ENCODE peak calls at places on chromosomes 6 and 20, in nine cellular contexts. J, L, X, G, Q, O, D, M and I are unnamed samples. For H3K4me1, the result is how much of the 10 kb centered on the place peaks cover.

GRCh38 chr6:131756039-131756438 is 45.2 kb upstream of the CTAGE9 start:
- DNase-seq in X (no peak), M (no peak), G (no peak), J (no peak), O (no peak), L (no peak), D (no peak), Q (no peak), I (no peak)

GRCh38 chr6:73484438-73484837 is 22.9 kb downstream of the MTO1 start:
- DNase-seq in L (no peak), X (no peak), G (no peak), M (no peak), O (no peak), Q (no peak), J (no peak), D (no peak), I (no peak)

GRCh38 chr6:20953019-20953418 is 418.8 kb downstream of the CDKAL1 start:
- DNase-seq in M (no peak), O (no peak), L (no peak), D (no peak), Q (no peak), G (no peak), X (no peak), J (no peak), I (no peak)

GRCh38 chr6:25753079-25753478 is 1.5 kb upstream of the SLC17A4 start:
- DNase-seq in O (no peak), Q (no peak), M (no peak), G (no peak), D (no peak), X (peak), J (no peak), L (no peak), I (no peak)

GRCh38 chr20:47540443-47541354 is 39.0 kb downstream of the NCOA3 start:
- DNase-seq in M (no peak), D (no peak), O (no peak), Q (no peak), J (no peak), X (no peak), L (no peak), G (no peak), I (no peak)

GRCh38 chr6:41714556-41715273 is 20.7 kb downstream of the TFEB start:
- DNase-seq in O (no peak), Q (no peak), X (no peak), G (no peak), J (no peak), L (no peak), M (no peak), D (no peak), I (peak)

GRCh38 chr6:150492941-150493340 is 106.7 kb upstream of the PLEKHG1 start:
- DNase-seq in M (no peak), X (no peak), L (peak), G (no peak), D (no peak), J (no peak), O (no peak), Q (no peak), I (no peak)

GRCh38 chr6:91667596-91667995 is 1080.7 kb upstream of the MAP3K7 start:
- DNase-seq in O (no peak), M (no peak), L (no peak), G (no peak), Q (no peak), J (no peak), X (no peak), D (no peak), I (no peak)

GRCh38 chr6:106906227-106906626 is 68.3 kb downstream of the CD24 start:
- DNase-seq in D (no peak), X (no peak), O (no peak), J (no peak), Q (no peak), G (no peak), M (no peak), L (no peak), I (no peak)

GRCh38 chr6:33746036-33746600 is 587 bp downstream of the IP6K3 start:
- DNase-seq in L (no peak), J (no peak), D (no peak), G (no peak), X (no peak), Q (no peak), M (peak), O (peak), I (peak)

GRCh38 chr6:31814677-31815024 is 432 bp downstream of the HSPA1L start:
- DNase-seq in O (peak), D (peak), M (peak), X (peak), J (peak), L (peak), Q (peak), G (peak), I (peak)
- H3K27ac ChIP-seq in O (peak), D (peak), M (peak), X (peak), J (peak), L (peak), Q (peak), G (peak), I (peak)

DNA sequence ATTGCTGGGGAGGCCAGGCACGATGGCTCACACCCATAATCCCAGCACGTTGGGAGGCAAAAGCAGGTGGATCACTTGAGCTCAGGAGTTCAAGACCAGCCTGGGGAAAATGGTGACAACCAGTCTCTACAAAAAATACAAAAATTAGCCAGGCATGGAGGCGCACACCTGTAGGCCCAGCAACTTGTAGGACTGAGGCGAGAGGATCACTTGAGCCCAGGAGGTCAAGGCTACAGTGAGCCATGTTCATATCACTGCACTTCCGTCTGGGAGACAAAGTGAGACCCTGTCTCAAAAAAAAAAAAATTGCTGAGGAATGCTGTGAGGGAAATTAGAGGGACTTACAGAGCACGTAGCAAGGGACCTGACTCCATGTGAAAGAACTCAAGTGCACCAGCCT is 40.8 kb upstream of the ID1 start:
- DNase-seq in X (no peak), G (no peak), D (no peak), L (no peak), O (no peak), Q (no peak), M (no peak), J (no peak), I (no peak)
- H3K4me1 ChIP-seq in X (under half), G (under half), D (under half), L (under half), O (under half), Q (under half), M (under half), J (under half), I (under half)

DNA sequence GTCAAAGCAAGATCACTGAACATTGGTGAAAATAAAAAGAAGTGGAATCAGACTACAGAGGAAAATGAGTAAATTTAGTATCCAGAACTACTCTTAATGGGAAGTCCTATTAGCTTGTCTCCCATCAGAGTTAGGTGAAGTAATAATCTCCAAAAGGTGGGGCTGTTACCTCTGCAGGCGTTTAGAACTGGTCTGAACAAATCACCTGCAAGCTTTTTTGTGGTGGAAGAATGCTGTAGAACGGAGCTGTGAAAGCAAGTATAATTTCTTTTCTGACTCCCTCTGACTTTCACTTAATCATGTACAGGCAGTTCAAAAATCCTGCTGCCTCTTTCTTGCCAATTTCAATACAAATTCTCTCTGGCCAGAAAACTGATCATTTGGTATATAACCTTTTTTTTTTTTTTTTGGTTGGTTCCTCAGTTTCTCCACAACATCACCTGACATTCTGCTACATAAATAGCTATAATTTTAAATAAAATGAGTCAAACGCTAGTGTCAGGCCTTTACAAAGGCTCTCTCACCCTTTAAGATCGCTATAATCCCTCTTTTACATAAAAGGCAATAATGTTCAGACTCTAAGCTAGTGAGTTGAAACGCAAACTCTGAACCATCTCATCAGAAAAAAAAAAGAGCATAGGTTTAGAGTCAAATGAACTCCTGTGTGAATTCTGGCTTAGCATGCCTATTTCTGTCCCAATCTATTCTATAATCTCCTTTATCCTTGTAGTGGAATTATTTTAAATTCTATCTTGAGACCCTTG is 38.8 kb downstream of the CITED2 start:
- DNase-seq in Q (no peak), X (no peak), J (no peak), O (no peak), G (no peak), M (no peak), L (no peak), D (no peak), I (no peak)
- H3K27ac ChIP-seq in Q (peak), X (no peak), J (no peak), O (peak), G (peak), M (no peak), L (peak), D (no peak), I (no peak)

GRCh38 chr6:36757943-36758508 is 60.4 kb downstream of the RAB44 start:
- DNase-seq in J (no peak), X (no peak), G (no peak), L (no peak), M (no peak), O (no peak), Q (no peak), D (no peak), I (no peak)
- H3K4me1 ChIP-seq in J (under half), X (under half), G (under half), L (under half), M (under half), O (under half), Q (under half), D (under half), I (under half)

GRCh38 chr20:38034108-38034649 is 633 bp downstream of the RPRD1B start:
- DNase-seq in Q (no peak), D (no peak), G (no peak), X (no peak), J (no peak), L (no peak), M (no peak), O (no peak), I (no peak)
- H3K27ac ChIP-seq in Q (peak), D (peak), G (peak), X (peak), J (no peak), L (peak), M (peak), O (peak), I (peak)

GRCh38 chr6:163777706-163778105 is 363.2 kb downstream of the QKI start:
- DNase-seq in M (no peak), X (no peak), D (no peak), L (no peak), O (no peak), G (no peak), J (no peak), Q (no peak), I (no peak)
- H3K4me1 ChIP-seq in M (under half), X (under half), D (under half), L (under half), O (under half), G (under half), J (under half), Q (under half), I (under half)

DNA sequence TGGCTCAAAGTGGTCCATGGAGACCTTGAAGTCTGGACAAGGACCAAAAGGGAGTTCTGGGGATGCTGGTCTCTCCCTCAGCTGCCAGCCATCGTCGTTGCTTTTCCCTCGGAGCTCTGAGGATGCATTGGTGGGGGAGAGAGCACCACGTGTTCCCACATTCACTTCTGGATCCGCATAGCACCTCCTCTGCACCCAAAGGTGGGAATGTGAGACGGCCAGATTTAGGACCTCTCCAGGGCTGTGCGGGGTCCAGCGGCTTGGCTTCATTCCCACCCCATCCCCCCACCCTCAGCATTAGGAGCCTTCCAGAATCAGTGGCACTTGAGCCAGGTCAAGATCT is 1.1 kb downstream of the EPB41L1 start:
- DNase-seq in L (no peak), J (no peak), G (no peak), O (no peak), Q (no peak), D (no peak), X (no peak), M (no peak), I (no peak)
- H3K27ac ChIP-seq in L (no peak), J (no peak), G (peak), O (no peak), Q (peak), D (no peak), X (no peak), M (no peak), I (no peak)